ENCODE peak calls at places on chromosomes 11 and 22, in five cellular contexts. N, T, Q, I and B are unnamed samples.

GRCh38 chr22:33620085-33620484 is 300.2 kb downstream of the LARGE1 start:
- DNase-seq in N (no peak), T (no peak), Q (no peak), I (no peak), B (no peak)

GRCh38 chr11:109017489-109017888 is 352.6 kb downstream of the DDX10 start:
- DNase-seq in N (no peak), T (no peak), Q (no peak), I (no peak), B (no peak)

GRCh38 chr22:37353839-37354238 is 71.5 kb downstream of the CYTH4 start:
- DNase-seq in N (no peak), T (no peak), Q (peak; percentile 94), I (no peak), B (peak; percentile 74)

GRCh38 chr22:44571566-44572413 is 73.8 kb upstream of the RTL6 start:
- DNase-seq in N (no peak), T (no peak), Q (no peak), I (no peak), B (no peak)

GRCh38 chr22:19109198-19110063 is 12.8 kb downstream of the DGCR2 start:
- DNase-seq in N (peak; percentile 79), T (no peak), Q (peak; percentile 48), I (no peak), B (peak; percentile 65)

GRCh38 chr11:130609121-130610035 is 160.9 kb downstream of the ADAMTS15 start:
- DNase-seq in N (no peak), T (no peak), Q (no peak), I (peak; percentile 45), B (peak; percentile 86)

GRCh38 chr11:57249384-57250319 is 12.6 kb upstream of the APLNR start:
- DNase-seq in N (peak; percentile 23), T (peak; percentile 58), Q (peak; percentile 38), I (peak; percentile 64), B (peak; percentile 76)

GRCh38 chr11:28146123-28146751 is 38.0 kb downstream of the METTL15 start:
- DNase-seq in N (peak; percentile 59), T (peak; percentile 14), Q (peak; percentile 95), I (no peak), B (peak; percentile 90)

GRCh38 chr11:76984741-76985140 is 49.5 kb upstream of the B3GNT6 start:
- DNase-seq in N (no peak), T (no peak), Q (no peak), I (no peak), B (no peak)

GRCh38 chr22:38628444-38628843 is 27.7 kb downstream of the FAM227A start:
- DNase-seq in N (no peak), T (no peak), Q (no peak), I (no peak), B (no peak)

GRCh38 chr11:128956401-128957203 is 13.9 kb upstream of the TP53AIP1 start:
- DNase-seq in N (peak; percentile 74), T (peak; percentile 67), Q (peak; percentile 61), I (peak; percentile 42), B (peak; percentile 81)

DNA sequence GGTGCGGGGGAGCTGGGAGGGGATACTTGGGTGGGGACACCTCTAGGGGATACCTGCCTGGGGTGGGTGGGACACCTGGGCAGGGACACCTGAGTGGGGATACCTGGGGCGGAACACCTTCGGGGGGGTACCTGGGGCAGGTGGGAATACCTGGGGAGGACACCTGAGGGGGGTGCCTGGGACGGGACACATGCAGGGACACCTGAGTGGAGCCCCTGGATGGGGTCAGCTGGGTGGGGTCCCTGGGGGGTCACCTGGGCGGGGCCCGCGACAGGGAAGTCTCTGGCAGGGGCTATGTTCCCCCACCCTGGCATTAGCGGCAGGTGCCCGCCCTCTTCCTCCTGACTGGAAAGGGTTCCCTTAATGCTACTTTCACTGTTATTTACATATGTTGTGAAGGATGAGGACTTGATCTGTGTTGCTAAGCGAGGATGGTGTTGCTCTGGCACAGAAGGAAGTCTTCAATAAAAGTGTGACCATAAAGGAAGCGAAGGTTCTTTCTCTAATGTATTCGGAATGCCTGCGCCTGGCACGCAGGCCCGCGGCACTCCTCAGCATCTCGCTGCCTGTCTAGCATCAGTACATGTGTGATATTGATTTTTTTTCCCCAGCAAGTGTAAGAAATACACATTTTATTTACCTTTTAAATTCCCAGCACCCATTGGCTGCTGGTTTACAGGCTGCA is 801.7 kb downstream of the BRD1 start:
- DNase-seq in N (no peak), T (no peak), Q (no peak), I (no peak), B (no peak)
- H3K4me2 ChIP-seq in N (no peak overlapping the region), T (no peak overlapping the region), Q (no peak overlapping the region), I (no peak overlapping the region), B (no peak overlapping the region)

GRCh38 chr11:60457576-60457975 is 1.9 kb downstream of the MS4A1 start:
- DNase-seq in N (no peak), T (no peak), Q (no peak), I (no peak), B (no peak)
- H3K9ac ChIP-seq in N (no peak overlapping the region), T (no peak overlapping the region), Q (no peak overlapping the region), I (no peak overlapping the region), B (no peak overlapping the region)

DNA sequence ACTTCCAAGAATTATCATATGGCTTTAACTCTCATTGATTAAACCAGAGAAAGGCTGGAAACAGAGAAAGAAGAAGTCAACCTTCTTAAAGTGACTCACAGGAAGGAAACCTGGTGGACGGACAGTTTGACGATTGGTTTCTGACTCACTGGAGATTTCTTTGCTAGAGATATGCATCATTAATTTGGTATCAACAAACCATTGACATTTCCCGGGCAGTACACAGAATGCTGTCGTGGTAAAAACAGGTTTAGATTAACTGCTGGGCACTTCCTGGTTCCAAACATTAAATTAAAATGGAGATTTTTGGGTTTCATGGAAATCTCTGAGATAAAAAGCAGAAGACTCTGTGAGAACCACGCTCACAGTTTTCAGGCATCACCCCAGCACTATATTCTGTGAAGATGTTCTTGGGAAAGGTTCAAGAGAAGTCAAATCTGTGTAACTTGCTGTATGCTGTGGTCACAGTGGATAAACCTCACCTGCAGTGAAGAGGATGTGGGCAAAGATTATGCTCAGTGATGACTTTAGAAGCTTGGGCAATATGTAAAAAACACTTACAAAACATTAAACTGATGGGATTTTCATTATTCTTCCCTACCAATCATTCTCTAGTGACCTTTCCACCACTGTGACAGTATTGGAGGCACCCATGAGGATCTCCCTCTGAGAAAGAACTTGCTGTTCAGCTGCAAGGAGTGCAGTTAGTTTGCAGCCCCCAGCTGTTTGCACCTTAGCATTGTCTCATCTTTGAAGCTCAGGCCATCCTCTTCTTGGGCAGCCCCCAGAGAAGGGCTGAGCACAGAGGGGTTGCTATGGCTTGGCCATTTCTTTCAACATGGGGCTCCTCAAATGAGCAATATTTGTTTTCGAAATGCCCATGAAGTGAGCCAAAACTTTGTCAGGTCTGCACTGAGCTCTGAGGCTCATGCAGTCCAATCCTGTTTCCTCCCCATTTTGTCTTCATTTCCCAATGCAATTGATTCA is 61.0 kb upstream of the CD44 start:
- DNase-seq in N (no peak), T (no peak), Q (peak; percentile 82), I (no peak), B (peak; percentile 85)
- H3K27ac ChIP-seq in N (no peak overlapping the region), T (no peak overlapping the region), Q (peak overlapping the region; percentile 53), I (no peak overlapping the region), B (peak overlapping the region; percentile 60)

GRCh38 chr11:2462092-2462985 is 17.5 kb downstream of the KCNQ1 start:
- DNase-seq in N (no peak), T (no peak), Q (no peak), I (no peak), B (no peak)
- H3K4me2 ChIP-seq in N (no peak overlapping the region), T (no peak overlapping the region), Q (no peak overlapping the region), I (no peak overlapping the region), B (no peak overlapping the region)

GRCh38 chr22:34622602-34623001 is 443.4 kb upstream of the ISX start:
- DNase-seq in N (no peak), T (no peak), Q (no peak), I (no peak), B (no peak)

GRCh38 chr22:34623580-34623979 is 442.4 kb upstream of the ISX start:
- DNase-seq in N (no peak), T (no peak), Q (no peak), I (no peak), B (no peak)

GRCh38 chr22:34620832-34621231 is 445.1 kb upstream of the ISX start:
- DNase-seq in N (no peak), T (no peak), Q (no peak), I (no peak), B (no peak)
- H3K9ac ChIP-seq in N (no peak overlapping the region), T (no peak overlapping the region), Q (no peak overlapping the region), I (no peak overlapping the region), B (no peak overlapping the region)

GRCh38 chr11:75813126-75813525 is 1.9 kb upstream of the UVRAG start:
- DNase-seq in N (no peak), T (no peak), Q (no peak), I (no peak), B (no peak)

GRCh38 chr11:75811485-75811884 is 3.5 kb upstream of the UVRAG start:
- DNase-seq in N (no peak), T (no peak), Q (no peak), I (no peak), B (no peak)

GRCh38 chr11:75812542-75813040 is 2.4 kb upstream of the UVRAG start:
- DNase-seq in N (peak; percentile 84), T (no peak), Q (no peak), I (no peak), B (no peak)

GRCh38 chr11:75810637-75811383 is 4.2 kb upstream of the UVRAG start:
- DNase-seq in N (no peak), T (no peak), Q (no peak), I (no peak), B (no peak)

GRCh38 chr11:75809991-75810390 is 5.0 kb upstream of the UVRAG start:
- DNase-seq in N (no peak), T (no peak), Q (no peak), I (no peak), B (no peak)
- H3K27ac ChIP-seq in N (no peak overlapping the region), T (no peak overlapping the region), Q (no peak overlapping the region), I (no peak overlapping the region), B (no peak overlapping the region)

GRCh38 chr11:105449100-105449734 is 160.7 kb upstream of the GRIA4 start:
- DNase-seq in N (no peak), T (no peak), Q (no peak), I (no peak), B (no peak)
- H3K4me2 ChIP-seq in N (no peak overlapping the region), T (no peak overlapping the region), Q (no peak overlapping the region), I (no peak overlapping the region), B (no peak overlapping the region)